ENCODE peak calls at places on chromosomes 6 and 20, in six cellular contexts. M is cardiac muscle cell, R is endodermal cell, Q is IMR-90, A is A549, L is heart left ventricle. E is an unnamed sample.
A peak's percentile ranks its signal among the peaks of the same experiment; 100 is the strongest.

GRCh38 chr20:6501061-6501460 is 266.4 kb upstream of the BMP2 start:
- DNase-seq in M (no peak), R (no peak), Q (peak; percentile 86), A (no peak), L (no peak), E (peak; percentile 73)

GRCh38 chr20:49913399-49914047 is 1.8 kb downstream of the SPATA2 start:
- DNase-seq in M (no peak), R (no peak), Q (peak; percentile 42), A (no peak), L (no peak), E (no peak)

GRCh38 chr20:58058421-58059140 is 169.9 kb downstream of the ANKRD60 start:
- DNase-seq in M (no peak), R (peak; percentile 64), Q (no peak), A (no peak), L (no peak), E (no peak)

GRCh38 chr20:38373898-38374297 is 27.6 kb downstream of the LBP start:
- DNase-seq in M (no peak), R (no peak), Q (no peak), A (no peak), L (no peak), E (no peak)

GRCh38 chr6:125513978-125514377 is 212.2 kb upstream of the HDDC2 start:
- DNase-seq in M (no peak), R (no peak), Q (no peak), A (no peak), L (no peak), E (no peak)

GRCh38 chr20:64041040-64041780 is 5.2 kb downstream of the C20orf204 start:
- DNase-seq in M (no peak), R (no peak), Q (no peak), A (no peak), L (no peak), E (no peak)

GRCh38 chr6:133169901-133170300 is 71.3 kb upstream of the EYA4 start:
- DNase-seq in M (no peak), R (no peak), Q (no peak), A (no peak), L (no peak), E (no peak)

GRCh38 chr6:168274046-168274952 is 45.3 kb downstream of the DACT2 start:
- DNase-seq in M (no peak), R (no peak), Q (no peak), A (peak; percentile 7), L (no peak), E (no peak)

GRCh38 chr6:157020398-157021266 is 243.5 kb downstream of the ARID1B start:
- DNase-seq in M (peak; percentile 63), R (peak; percentile 83), Q (peak; percentile 67), A (peak; percentile 52), L (peak; percentile 67), E (no peak)

GRCh38 chr20:3697588-3698235 is 14.7 kb downstream of the SIGLEC1 start:
- DNase-seq in M (no peak), R (no peak), Q (no peak), A (no peak), L (peak; percentile 15), E (no peak)

GRCh38 chr6:90434096-90434495 is 137.5 kb upstream of the BACH2 start:
- DNase-seq in M (peak; percentile 33), R (peak; percentile 84), Q (no peak), A (no peak), L (no peak), E (no peak)

GRCh38 chr20:35807877-35808276 is 36.1 kb downstream of the PHF20 start:
- DNase-seq in M (no peak), R (no peak), Q (no peak), A (no peak), L (no peak), E (no peak)

GRCh38 chr6:81476881-81477280 is 275.6 kb downstream of the TENT5A start:
- DNase-seq in M (no peak), R (no peak), Q (peak; percentile 52), A (no peak), L (no peak), E (no peak)

GRCh38 chr6:3723251-3723650 is 28.3 kb downstream of the PXDC1 start:
- DNase-seq in M (no peak), R (peak; percentile 38), Q (no peak), A (no peak), L (no peak), E (no peak)

GRCh38 chr6:3722785-3723184 is 28.7 kb downstream of the PXDC1 start:
- DNase-seq in M (no peak), R (peak; percentile 73), Q (no peak), A (no peak), L (no peak), E (no peak)

GRCh38 chr6:3724451-3725144 is 26.9 kb downstream of the PXDC1 start:
- DNase-seq in M (no peak), R (no peak), Q (no peak), A (no peak), L (peak; percentile 75), E (no peak)

GRCh38 chr6:3725145-3726015 is 26.1 kb downstream of the PXDC1 start:
- DNase-seq in M (no peak), R (no peak), Q (no peak), A (no peak), L (no peak), E (no peak)

GRCh38 chr6:3723966-3724365 is 27.5 kb downstream of the PXDC1 start:
- DNase-seq in M (no peak), R (no peak), Q (no peak), A (no peak), L (no peak), E (no peak)
- H3K27ac ChIP-seq in M (no peak overlapping the region), R (peak overlapping the region; percentile 68), Q (no peak overlapping the region), A (no peak overlapping the region), L (no peak overlapping the region), E (no peak overlapping the region)

GRCh38 chr6:24589334-24589733 is 56.7 kb downstream of the KIAA0319 start:
- DNase-seq in M (no peak), R (no peak), Q (no peak), A (no peak), L (no peak), E (no peak)

GRCh38 chr6:24584390-24584735 is 61.6 kb downstream of the KIAA0319 start:
- DNase-seq in M (peak; percentile 77), R (no peak), Q (no peak), A (no peak), L (no peak), E (no peak)

GRCh38 chr6:24581084-24581669 is 64.8 kb downstream of the KIAA0319 start:
- DNase-seq in M (peak; percentile 87), R (peak; percentile 95), Q (peak; percentile 50), A (peak; percentile 30), L (peak; percentile 62), E (no peak)

DNA sequence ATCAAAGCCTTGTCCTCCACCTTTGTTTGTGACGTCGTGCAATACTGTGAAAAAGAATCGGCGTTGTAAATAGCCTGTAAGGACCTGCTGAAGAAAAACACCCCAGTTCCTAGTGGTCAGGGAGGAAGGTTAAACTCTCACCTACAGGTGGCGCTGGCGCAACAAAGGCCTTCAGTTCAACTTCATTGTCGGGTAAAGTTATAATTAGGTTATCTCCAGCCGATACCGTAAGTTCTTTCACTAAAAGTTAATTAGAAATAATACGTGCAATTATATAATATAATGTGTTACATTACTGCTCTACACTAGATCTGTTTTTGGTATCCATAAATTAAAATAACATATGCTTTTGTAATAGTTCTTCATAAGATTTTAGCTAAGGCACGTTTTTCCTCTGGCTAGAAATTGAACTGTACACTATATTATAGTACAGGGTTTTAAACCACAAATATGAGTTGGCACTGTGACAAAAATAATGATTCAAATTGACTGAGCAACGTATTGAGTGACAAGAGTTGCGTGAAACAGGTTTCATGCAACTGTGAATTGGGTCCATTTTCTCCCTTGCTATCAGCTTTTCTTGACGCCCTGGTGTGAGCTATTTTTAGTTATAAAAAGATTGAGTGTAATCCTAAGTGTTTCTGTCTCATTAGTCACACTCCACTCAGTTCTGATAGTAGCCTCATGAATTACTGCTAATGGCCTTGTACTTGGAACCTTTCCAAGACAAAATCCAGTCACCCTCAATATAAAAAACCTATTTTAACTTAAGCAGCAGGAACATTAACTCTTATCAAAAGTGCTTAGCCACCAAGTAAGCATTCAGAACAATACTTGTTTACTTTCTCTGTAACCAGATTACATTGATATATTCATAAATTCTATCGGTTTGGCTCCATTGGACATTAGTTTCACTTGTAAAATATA is 62.3 kb downstream of the KIAA0319 start:
- DNase-seq in M (peak; percentile 92), R (peak; percentile 91), Q (peak; percentile 63), A (peak; percentile 28), L (peak; percentile 73), E (no peak)
- H3K27ac ChIP-seq in M (peak overlapping the region; percentile 95), R (no peak overlapping the region), Q (no peak overlapping the region), A (no peak overlapping the region), L (no peak overlapping the region), E (no peak overlapping the region)

DNA sequence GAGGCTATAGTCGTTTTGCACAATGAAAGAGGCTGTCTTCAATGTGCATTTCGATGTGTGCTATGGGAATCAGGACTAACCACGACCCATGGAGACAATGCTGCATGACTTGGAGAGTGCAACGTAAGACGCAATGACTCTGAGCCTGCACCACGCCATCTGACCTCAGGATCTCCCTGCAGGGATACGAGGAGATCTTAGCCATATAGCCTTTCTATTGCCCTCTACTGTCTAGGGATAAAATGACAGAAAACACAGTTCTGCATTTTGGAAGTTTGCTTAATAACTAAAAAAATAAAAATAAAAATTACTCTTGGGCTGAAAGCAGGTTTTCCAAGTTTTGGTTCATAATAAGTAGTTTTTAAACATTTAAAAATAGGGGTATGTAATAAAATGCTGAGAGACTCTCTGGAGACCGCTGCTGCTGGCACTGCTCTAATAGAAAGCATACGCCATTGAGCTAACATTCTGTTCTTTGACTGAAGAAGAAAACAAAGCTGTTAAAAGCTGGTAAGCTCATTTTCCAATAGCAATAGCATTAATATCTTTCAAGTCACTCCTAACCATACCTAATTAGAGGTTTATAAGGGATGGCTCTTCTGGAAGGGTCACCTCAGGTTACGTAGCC is 87.2 kb downstream of the PDE7B start:
- DNase-seq in M (no peak), R (peak; percentile 61), Q (peak; percentile 43), A (no peak), L (peak; percentile 39), E (no peak)
- H3K27ac ChIP-seq in M (no peak overlapping the region), R (no peak overlapping the region), Q (no peak overlapping the region), A (peak overlapping the region; percentile 96), L (peak overlapping the region; percentile 74), E (no peak overlapping the region)

GRCh38 chr6:37060195-37060559 is 54.7 kb downstream of the FGD2 start:
- DNase-seq in M (no peak), R (no peak), Q (no peak), A (no peak), L (no peak), E (no peak)
- H3K27ac ChIP-seq in M (peak overlapping the region; percentile 88), R (peak overlapping the region; percentile 90), Q (peak overlapping the region; percentile 81), A (peak overlapping the region; percentile 100), L (no peak overlapping the region), E (peak overlapping the region; percentile 100)